ENCODE peak calls at places on chromosomes 13 and 19, in five cellular contexts. G is transverse colon, E is astrocyte of the cerebellum, H is SJSA1, T is thyroid gland. M is an unnamed sample.
A peak's percentile ranks its signal among the peaks of the same experiment; 100 is the strongest.

GRCh38 chr13:33697936-33698335 is 120.0 kb upstream of the RFC3 start:
- DNase-seq in E (no peak), H (peak; percentile 7), T (no peak), G (no peak), M (no peak)

GRCh38 chr19:28393574-28394336 is 819.2 kb downstream of the UQCRFS1 start:
- DNase-seq in E (no peak), G (no peak), H (no peak), T (no peak), M (no peak)

GRCh38 chr13:40130871-40131636 is 475.6 kb downstream of the COG6 start:
- DNase-seq in E (no peak), T (no peak), G (peak; percentile 21), H (no peak), M (peak; percentile 53)

GRCh38 chr19:5917431-5918107 is 3.5 kb downstream of the CAPS start:
- DNase-seq in H (no peak), G (no peak), E (no peak), T (no peak), M (no peak)

GRCh38 chr19:12294308-12295158 is at the start of gene ZNF44:
- DNase-seq in G (peak; percentile 99), T (peak; percentile 99), E (peak; percentile 83), H (peak; percentile 82), M (peak; percentile 74)

GRCh38 chr13:53028063-53028462 is 550 bp upstream of the OLFM4 start:
- DNase-seq in T (no peak), H (no peak), G (no peak), E (no peak), M (no peak)

GRCh38 chr19:16327501-16327900 is 2.9 kb downstream of the KLF2 start:
- DNase-seq in T (no peak), G (peak; percentile 39), H (no peak), E (no peak), M (no peak)

GRCh38 chr13:37382156-37382555 is 216.4 kb downstream of the POSTN start:
- DNase-seq in E (no peak), T (no peak), G (no peak), H (no peak), M (no peak)

GRCh38 chr19:53037101-53038097 is 7.1 kb upstream of the ERVV-2 start:
- DNase-seq in H (no peak), E (no peak), G (no peak), T (peak; percentile 42), M (no peak)

GRCh38 chr13:109172099-109172498 is 542.7 kb downstream of the MYO16 start:
- DNase-seq in E (no peak), G (no peak), H (no peak), T (no peak), M (no peak)

GRCh38 chr13:112885782-112886268 is 83.2 kb upstream of the MCF2L start:
- DNase-seq in H (peak; percentile 39), E (peak; percentile 55), G (peak; percentile 85), T (peak; percentile 95), M (no peak)

GRCh38 chr13:42964681-42965305 is 27.2 kb downstream of the EPSTI1 start:
- DNase-seq in E (no peak), H (peak; percentile 29), T (no peak), G (no peak), M (no peak)

GRCh38 chr13:99367663-99368448 is 60.7 kb upstream of the GPR183 start:
- DNase-seq in G (no peak), H (no peak), T (no peak), E (no peak), M (no peak)

GRCh38 chr19:3543150-3544053 is 4.4 kb downstream of the TEKTIP1 start:
- DNase-seq in E (no peak), H (no peak), G (no peak), T (no peak), M (no peak)

GRCh38 chr19:16320987-16321386 is 3.6 kb upstream of the KLF2 start:
- DNase-seq in T (no peak), H (peak; percentile 40), E (no peak), G (no peak), M (no peak)

GRCh38 chr19:39924389-39924788 is 10.0 kb downstream of the FCGBP start:
- DNase-seq in E (no peak), G (no peak), H (no peak), T (no peak), M (no peak)

GRCh38 chr13:109945206-109945960 is 159.0 kb upstream of the IRS2 start:
- DNase-seq in T (no peak), H (no peak), E (peak; percentile 3), G (no peak), M (peak; percentile 23)

GRCh38 chr13:20219585-20219984 is 12.5 kb downstream of the GJB6 start:
- DNase-seq in G (no peak), E (no peak), H (no peak), T (no peak), M (no peak)

GRCh38 chr19:33628921-33629825 is 7.4 kb downstream of the CHST8 start:
- DNase-seq in E (no peak), T (no peak), G (no peak), H (no peak), M (no peak)

GRCh38 chr19:35144600-35145436 is 1.8 kb downstream of the FXYD7 start:
- DNase-seq in H (no peak), G (peak; percentile 84), E (no peak), T (no peak), M (no peak)

GRCh38 chr19:49790866-49791265 is 22.2 kb downstream of the FUZ start:
- DNase-seq in G (no peak), E (no peak), T (no peak), H (no peak), M (no peak)

GRCh38 chr13:92626274-92626673 is 600.3 kb upstream of the GPC6 start:
- DNase-seq in G (no peak), H (no peak), E (no peak), T (no peak), M (no peak)

GRCh38 chr13:75621147-75621546 is 15.0 kb upstream of the LMO7 start:
- DNase-seq in E (no peak), G (no peak), T (no peak), H (peak; percentile 66), M (no peak)

GRCh38 chr19:55460670-55461258 is 678 bp downstream of the ISOC2 start:
- DNase-seq in G (peak; percentile 86), E (no peak), T (peak; percentile 68), H (no peak), M (no peak)

GRCh38 chr13:20331419-20331818 is 99.3 kb upstream of the GJB6 start:
- DNase-seq in G (no peak), T (no peak), E (no peak), H (no peak), M (no peak)

GRCh38 chr19:2819540-2820111 is at the start of gene ZNF554:
- DNase-seq in T (peak; percentile 98), E (peak; percentile 90), H (peak; percentile 79), G (peak; percentile 98), M (peak; percentile 48)

GRCh38 chr13:21834511-21834910 is 163.6 kb downstream of the FGF9 start:
- DNase-seq in E (no peak), G (no peak), T (no peak), H (no peak), M (no peak)

GRCh38 chr19:19064811-19065745 is 1.3 kb downstream of the SLC25A42 start:
- DNase-seq in G (peak; percentile 36), E (no peak), T (peak; percentile 32), H (no peak), M (no peak)

GRCh38 chr13:24505756-24506155 is 6.8 kb downstream of the PARP4 start:
- DNase-seq in G (no peak), T (no peak), H (no peak), E (no peak), M (no peak)

GRCh38 chr19:54095136-54095858 is 5.3 kb downstream of the OSCAR start:
- DNase-seq in H (no peak), E (no peak), T (no peak), G (no peak), M (no peak)

GRCh38 chr19:54094601-54095000 is 6.0 kb downstream of the OSCAR start:
- DNase-seq in G (no peak), E (no peak), H (no peak), T (no peak), M (no peak)

GRCh38 chr19:54102421-54103169 is at the start of gene NDUFA3:
- DNase-seq in E (peak; percentile 95), G (peak; percentile 98), T (peak; percentile 99), H (peak; percentile 86), M (peak; percentile 63)

GRCh38 chr19:54100560-54100959 is at the start of gene OSCAR:
- DNase-seq in G (no peak), H (no peak), E (no peak), T (no peak), M (no peak)

DNA sequence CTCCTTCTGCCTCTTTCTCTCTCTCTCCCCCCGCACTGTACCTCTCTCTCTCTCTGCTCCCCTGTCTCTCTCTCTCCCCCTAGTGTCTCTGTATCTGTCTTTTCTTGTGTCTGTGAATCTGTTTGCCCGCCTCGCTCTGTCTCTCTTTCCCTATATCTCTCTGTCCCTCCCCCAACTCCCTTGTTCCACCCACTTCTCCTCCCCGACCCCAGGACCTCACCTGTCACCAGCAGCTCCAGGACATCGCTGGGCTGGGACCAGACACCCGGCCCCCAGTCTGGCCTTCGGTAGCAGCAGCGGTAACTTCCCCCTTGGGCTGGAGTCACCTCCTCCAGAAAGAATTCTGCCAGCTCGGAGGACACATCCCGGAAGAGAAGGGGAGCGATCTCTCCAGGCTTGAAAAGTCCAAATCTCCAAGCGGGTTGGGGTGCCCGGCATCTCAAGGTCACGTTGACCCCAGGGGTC is 3.9 kb downstream of the OSCAR start:
- DNase-seq in G (peak; percentile 42), H (no peak), E (no peak), T (no peak), M (no peak)
- H3K4me3 ChIP-seq in G (peak overlapping the region; percentile 56), H (no peak overlapping the region), E (peak overlapping the region; percentile 31), T (no peak overlapping the region), M (peak overlapping the region; percentile 44)

DNA sequence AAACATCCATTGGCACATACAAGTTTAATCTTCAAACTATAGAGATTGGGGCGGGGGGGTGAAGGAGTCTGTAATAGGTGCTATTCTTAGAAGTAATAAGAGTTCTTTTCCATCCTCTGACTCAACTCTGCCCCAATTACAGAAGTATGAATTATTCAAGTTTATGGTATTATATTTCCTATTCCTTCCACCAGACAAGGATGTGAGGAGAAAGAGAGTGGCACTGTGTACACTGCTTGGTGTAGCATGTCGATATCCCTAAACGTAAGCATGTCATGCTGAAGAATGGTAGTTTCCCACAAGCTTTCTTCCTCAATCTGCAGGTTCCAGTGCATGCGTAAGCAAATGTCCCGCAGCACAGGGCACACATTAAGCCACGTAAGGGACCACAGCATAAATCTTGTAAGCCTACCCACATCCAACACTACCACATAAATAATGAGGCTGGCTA is 14.1 kb downstream of the BRD4 start:
- DNase-seq in H (no peak), T (no peak), G (no peak), E (no peak), M (no peak)
- H3K4me3 ChIP-seq in H (no peak overlapping the region), T (no peak overlapping the region), G (no peak overlapping the region), E (no peak overlapping the region), M (no peak overlapping the region)

GRCh38 chr13:111187879-111188643 is 73.0 kb downstream of the ARHGEF7 start:
- DNase-seq in T (no peak), H (no peak), E (no peak), G (no peak), M (no peak)
- H3K4me3 ChIP-seq in T (no peak overlapping the region), H (no peak overlapping the region), E (no peak overlapping the region), G (no peak overlapping the region), M (no peak overlapping the region)

DNA sequence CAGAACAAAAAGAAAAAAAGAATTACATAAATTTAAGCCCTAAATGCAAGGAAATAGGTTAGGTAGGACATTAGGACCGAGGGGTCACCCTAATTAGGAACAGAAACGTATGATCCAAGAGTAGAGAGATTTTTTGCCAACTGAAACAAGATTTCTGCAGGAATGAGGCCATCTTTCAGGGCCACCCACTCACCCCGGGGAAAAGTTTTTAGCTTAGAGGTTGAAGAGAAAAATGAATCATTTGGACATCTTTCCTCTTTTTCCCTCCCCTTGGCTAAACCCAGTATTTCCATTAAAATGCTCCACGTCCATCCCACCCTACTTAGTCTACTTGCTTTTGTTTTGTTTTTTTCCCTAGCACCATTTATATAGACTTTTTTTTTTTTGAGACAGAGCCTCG is 10.6 kb upstream of the PNMA8A start:
- DNase-seq in G (no peak), H (no peak), T (no peak), E (no peak), M (no peak)
- H3K4me3 ChIP-seq in G (no peak overlapping the region), H (no peak overlapping the region), T (no peak overlapping the region), E (no peak overlapping the region), M (no peak overlapping the region)